ENCODE peak calls at places on chromosomes 3 and 15, in eight cellular contexts. O is IMR-90, P is breast epithelium, V is neuronal stem cell, X is tibial artery, W is cardiac muscle cell, I is right atrium auricular region, D is PC-3. N is an unnamed sample.

GRCh38 chr15:66879968-66880367 is 177.9 kb downstream of the SMAD6 start:
- DNase-seq in X (no peak), W (no peak), O (no peak), D (no peak), P (no peak), V (no peak), I (peak; percentile 58), N (no peak)

GRCh38 chr3:45730409-45731154 is 41.4 kb downstream of the SACM1L start:
- DNase-seq in I (no peak), P (no peak), W (no peak), V (no peak), D (no peak), O (no peak), X (no peak), N (no peak)

GRCh38 chr3:183202004-183202722 is 39.6 kb upstream of the LAMP3 start:
- DNase-seq in V (no peak), O (no peak), D (peak; percentile 75), I (no peak), P (no peak), X (no peak), W (no peak), N (no peak)

GRCh38 chr15:71279757-71280141 is 164.5 kb downstream of the THSD4 start:
- DNase-seq in W (no peak), P (no peak), O (no peak), X (no peak), I (no peak), V (no peak), D (no peak), N (no peak)

GRCh38 chr15:51093865-51094605 is 671 bp downstream of the TNFAIP8L3 start:
- DNase-seq in I (peak; percentile 79), W (peak; percentile 32), V (no peak), O (no peak), X (peak; percentile 75), D (no peak), P (no peak), N (peak; percentile 68)

GRCh38 chr3:176561826-176562225 is 635.5 kb downstream of the TBL1XR1 start:
- DNase-seq in D (no peak), O (no peak), I (no peak), V (no peak), W (no peak), X (no peak), P (no peak), N (no peak)

GRCh38 chr3:113758389-113759029 is 11.7 kb downstream of the ATP6V1A start:
- DNase-seq in P (no peak), W (no peak), O (peak; percentile 75), V (no peak), X (no peak), I (no peak), D (no peak), N (no peak)

GRCh38 chr3:46537316-46537715 is 28.8 kb downstream of the LRRC2 start:
- DNase-seq in D (no peak), I (no peak), P (no peak), X (no peak), V (no peak), O (peak; percentile 45), W (no peak), N (no peak)

GRCh38 chr3:45084820-45085816 is 59.0 kb downstream of the CLEC3B start:
- DNase-seq in P (no peak), W (no peak), D (peak; percentile 70), V (no peak), X (no peak), O (peak; percentile 97), I (no peak), N (no peak)

GRCh38 chr3:71466483-71466882 is 117.0 kb downstream of the FOXP1 start:
- DNase-seq in D (peak; percentile 72), P (no peak), I (no peak), X (no peak), V (no peak), O (no peak), W (no peak), N (no peak)

GRCh38 chr15:73685981-73686380 is 1.8 kb downstream of the CD276 start:
- DNase-seq in I (no peak), O (no peak), P (no peak), V (no peak), W (no peak), X (no peak), D (no peak), N (no peak)

GRCh38 chr15:73683624-73684536 is at the start of gene CD276:
- DNase-seq in V (peak; percentile 80), O (peak; percentile 64), W (peak; percentile 91), P (peak; percentile 42), D (peak; percentile 72), X (peak; percentile 78), I (peak; percentile 77), N (peak; percentile 89)

GRCh38 chr15:73683257-73683623 is 943 bp upstream of the CD276 start:
- DNase-seq in O (no peak), I (peak; percentile 51), W (no peak), X (no peak), V (no peak), D (no peak), P (no peak), N (no peak)

GRCh38 chr15:73686781-73687256 is 2.6 kb downstream of the CD276 start:
- DNase-seq in V (no peak), X (peak; percentile 53), W (no peak), D (peak; percentile 49), I (no peak), O (peak; percentile 97), P (no peak), N (no peak)

GRCh38 chr15:73685561-73685960 is 1.4 kb downstream of the CD276 start:
- DNase-seq in I (no peak), X (no peak), V (no peak), P (no peak), D (no peak), O (peak; percentile 20), W (peak; percentile 45), N (no peak)
- H3K27ac ChIP-seq in I (peak overlapping the region; percentile 92), X (peak overlapping the region; percentile 79), V (no peak overlapping the region), P (peak overlapping the region; percentile 87), D (peak overlapping the region; percentile 60), O (peak overlapping the region; percentile 35), W (peak overlapping the region; percentile 74), N (no peak overlapping the region)

GRCh38 chr3:18279338-18279737 is 145.8 kb downstream of the SATB1 start:
- DNase-seq in D (no peak), P (no peak), I (no peak), X (no peak), V (no peak), O (no peak), W (no peak), N (no peak)
- H3K4me1 ChIP-seq in D (no peaks in the 10 kb centered on the region), P (no peaks in the 10 kb centered on the region), I (no peaks in the 10 kb centered on the region), X (no peaks in the 10 kb centered on the region), V (no peaks in the 10 kb centered on the region), O (no peaks in the 10 kb centered on the region), W (peaks cover 31% of the 10 kb centered on the region), N (no peaks in the 10 kb centered on the region)

GRCh38 chr3:67898916-67899315 is 244.5 kb upstream of the SUCLG2 start:
- DNase-seq in D (no peak), P (no peak), V (no peak), O (no peak), I (no peak), X (no peak), W (no peak), N (no peak)

GRCh38 chr3:67896130-67896529 is 241.7 kb upstream of the SUCLG2 start:
- DNase-seq in O (no peak), D (no peak), X (no peak), W (no peak), V (no peak), P (no peak), I (no peak), N (no peak)

GRCh38 chr3:67906256-67906655 is 251.8 kb upstream of the SUCLG2 start:
- DNase-seq in O (no peak), V (no peak), W (no peak), X (no peak), P (no peak), I (no peak), D (no peak), N (no peak)

GRCh38 chr3:67897686-67898336 is 243.4 kb upstream of the SUCLG2 start:
- DNase-seq in W (no peak), P (no peak), V (no peak), D (no peak), I (no peak), O (no peak), X (no peak), N (no peak)

GRCh38 chr3:67901681-67902080 is 247.3 kb upstream of the SUCLG2 start:
- DNase-seq in X (no peak), I (no peak), O (no peak), W (no peak), V (no peak), P (no peak), D (peak; percentile 13), N (no peak)
- H3K27ac ChIP-seq in X (no peak overlapping the region), I (no peak overlapping the region), O (no peak overlapping the region), W (no peak overlapping the region), V (no peak overlapping the region), P (no peak overlapping the region), D (no peak overlapping the region), N (no peak overlapping the region)

DNA sequence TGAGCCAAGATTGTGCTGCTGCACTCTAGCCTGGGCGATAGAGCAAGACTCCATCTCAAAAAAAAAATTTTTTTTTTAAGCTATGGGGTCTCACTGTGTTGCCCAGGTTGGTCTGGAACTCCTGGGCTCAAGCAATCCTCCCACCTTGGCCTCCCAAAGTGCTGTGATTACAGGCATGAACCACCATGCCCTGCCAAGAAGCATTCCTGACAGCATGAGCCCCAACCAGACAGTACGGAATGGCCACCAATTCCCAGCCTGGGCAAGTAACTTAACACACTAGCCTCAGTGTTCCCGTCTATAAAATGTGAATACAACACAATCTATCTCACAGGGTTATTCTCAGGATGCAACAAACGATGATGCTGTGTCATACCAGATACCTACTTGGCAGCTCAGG is 2.1 kb downstream of the TKT start:
- DNase-seq in P (no peak), I (no peak), X (no peak), O (no peak), W (no peak), D (no peak), V (no peak), N (no peak)
- H3K4me1 ChIP-seq in P (no peaks in the 10 kb centered on the region), I (no peaks in the 10 kb centered on the region), X (no peaks in the 10 kb centered on the region), O (peaks cover 21% of the 10 kb centered on the region), W (peaks cover 8% of the 10 kb centered on the region), D (peaks cover 33% of the 10 kb centered on the region), V (peaks cover 15% of the 10 kb centered on the region), N (peaks cover 2% of the 10 kb centered on the region)

GRCh38 chr15:42273099-42273899 is at the start of the genes GANC and TMEM87A:
- DNase-seq in X (peak; percentile 98), I (peak; percentile 97), V (peak; percentile 97), P (peak; percentile 97), D (peak; percentile 99), O (peak; percentile 99), W (peak; percentile 99), N (peak; percentile 99)

GRCh38 chr15:42267286-42267685 is 5.7 kb upstream of the GANC start:
- DNase-seq in W (no peak), V (no peak), I (no peak), O (peak; percentile 16), X (no peak), D (no peak), P (no peak), N (no peak)

GRCh38 chr15:42270996-42271395 is 2.0 kb upstream of the GANC start:
- DNase-seq in D (peak; percentile 64), X (no peak), W (no peak), O (no peak), P (no peak), V (no peak), I (no peak), N (no peak)

GRCh38 chr15:42272768-42273098 is 268 bp upstream of the GANC start:
- DNase-seq in D (no peak), X (no peak), P (no peak), I (no peak), W (no peak), V (no peak), O (no peak), N (no peak)

GRCh38 chr15:42270551-42270950 is 2.5 kb upstream of the GANC start:
- DNase-seq in P (no peak), W (no peak), X (no peak), O (no peak), V (no peak), D (peak; percentile 65), I (no peak), N (no peak)
- H3K27ac ChIP-seq in P (peak overlapping the region; percentile 68), W (peak overlapping the region; percentile 97), X (no peak overlapping the region), O (no peak overlapping the region), V (no peak overlapping the region), D (peak overlapping the region; percentile 94), I (no peak overlapping the region), N (no peak overlapping the region)